ENCODE peak calls at places on chromosomes 7 and 10, in five cellular contexts. One of them, this sample, is unnamed.

GRCh38 chr10:92699518-92700272 is 9.9 kb downstream of the HHEX start:
- DNase-seq in GM10248: no peak
- DNase-seq in A172: peak
- DNase-seq in stimulated activated CD4-positive, alpha-beta T cell treated with anti-CD3 and anti-CD28 coated beads, Interleukin-1b, Interleukin-23, amount 100 ng/mL, for 1 hour: no peak
- DNase-seq in epithelial cell of esophagus: peak
- DNase-seq in this sample: no peak

GRCh38 chr10:50990568-50991495 is 83.5 kb upstream of the PRKG1 start:
- DNase-seq in A172: no peak
- DNase-seq in epithelial cell of esophagus: peak
- DNase-seq in GM10248: peak
- DNase-seq in stimulated activated CD4-positive, alpha-beta T cell treated with anti-CD3 and anti-CD28 coated beads, Interleukin-1b, Interleukin-23, amount 100 ng/mL, for 1 hour: no peak
- DNase-seq in this sample: no peak

GRCh38 chr7:96088579-96088978 is 233.3 kb downstream of the SLC25A13 start:
- DNase-seq in stimulated activated CD4-positive, alpha-beta T cell treated with anti-CD3 and anti-CD28 coated beads, Interleukin-1b, Interleukin-23, amount 100 ng/mL, for 1 hour: no peak
- DNase-seq in A172: no peak
- DNase-seq in GM10248: no peak
- DNase-seq in epithelial cell of esophagus: peak
- DNase-seq in this sample: no peak

GRCh38 chr7:23226841-23227450 is 19.6 kb upstream of the GPNMB start:
- DNase-seq in A172: no peak
- DNase-seq in stimulated activated CD4-positive, alpha-beta T cell treated with anti-CD3 and anti-CD28 coated beads, Interleukin-1b, Interleukin-23, amount 100 ng/mL, for 1 hour: no peak
- DNase-seq in epithelial cell of esophagus: no peak
- DNase-seq in GM10248: no peak
- DNase-seq in this sample: no peak

GRCh38 chr10:42553064-42553407 is 85.3 kb downstream of the ZNF33B start:
- DNase-seq in epithelial cell of esophagus: no peak
- DNase-seq in GM10248: no peak
- DNase-seq in A172: no peak
- DNase-seq in stimulated activated CD4-positive, alpha-beta T cell treated with anti-CD3 and anti-CD28 coated beads, Interleukin-1b, Interleukin-23, amount 100 ng/mL, for 1 hour: no peak
- DNase-seq in this sample: no peak

GRCh38 chr7:151859948-151860685 is 16.8 kb downstream of the PRKAG2 start:
- DNase-seq in epithelial cell of esophagus: no peak
- DNase-seq in A172: no peak
- DNase-seq in GM10248: no peak
- DNase-seq in stimulated activated CD4-positive, alpha-beta T cell treated with anti-CD3 and anti-CD28 coated beads, Interleukin-1b, Interleukin-23, amount 100 ng/mL, for 1 hour: no peak
- DNase-seq in this sample: no peak

GRCh38 chr10:47449102-47449978 is 34.6 kb downstream of the ANXA8 start:
- DNase-seq in GM10248: no peak
- DNase-seq in A172: no peak
- DNase-seq in epithelial cell of esophagus: no peak
- DNase-seq in stimulated activated CD4-positive, alpha-beta T cell treated with anti-CD3 and anti-CD28 coated beads, Interleukin-1b, Interleukin-23, amount 100 ng/mL, for 1 hour: no peak
- DNase-seq in this sample: no peak

GRCh38 chr7:7996568-7996967 is 28.0 kb downstream of the GLCCI1 start:
- DNase-seq in stimulated activated CD4-positive, alpha-beta T cell treated with anti-CD3 and anti-CD28 coated beads, Interleukin-1b, Interleukin-23, amount 100 ng/mL, for 1 hour: no peak
- DNase-seq in epithelial cell of esophagus: peak
- DNase-seq in A172: no peak
- DNase-seq in GM10248: no peak
- DNase-seq in this sample: peak

GRCh38 chr10:102003541-102003940 is 52.4 kb downstream of the ARMH3 start:
- DNase-seq in epithelial cell of esophagus: peak
- DNase-seq in GM10248: no peak
- DNase-seq in A172: no peak
- DNase-seq in stimulated activated CD4-positive, alpha-beta T cell treated with anti-CD3 and anti-CD28 coated beads, Interleukin-1b, Interleukin-23, amount 100 ng/mL, for 1 hour: no peak
- DNase-seq in this sample: no peak

GRCh38 chr10:72563327-72563932 is 62.4 kb downstream of the MICU1 start:
- DNase-seq in A172: no peak
- DNase-seq in GM10248: peak
- DNase-seq in epithelial cell of esophagus: no peak
- DNase-seq in stimulated activated CD4-positive, alpha-beta T cell treated with anti-CD3 and anti-CD28 coated beads, Interleukin-1b, Interleukin-23, amount 100 ng/mL, for 1 hour: no peak
- DNase-seq in this sample: peak

GRCh38 chr7:95527033-95527775 is 41.5 kb downstream of the ASB4 start:
- DNase-seq in GM10248: peak
- DNase-seq in A172: peak
- DNase-seq in epithelial cell of esophagus: peak
- DNase-seq in stimulated activated CD4-positive, alpha-beta T cell treated with anti-CD3 and anti-CD28 coated beads, Interleukin-1b, Interleukin-23, amount 100 ng/mL, for 1 hour: no peak
- DNase-seq in this sample: peak

This sample was measured in MM.1S.